ENCODE peak calls at places on chromosome 13, in five cellular contexts. S is HCT116, Y is GM12878, E is K562, W is H1. N is an unnamed sample.

GRCh38 chr13:79491715-79492114 is 10.8 kb downstream of the NDFIP2 start:
- DNase-seq in W (no peak), Y (no peak), S (no peak), E (no peak), N (no peak)

GRCh38 chr13:20424959-20425358 is 100.7 kb downstream of the CRYL1 start:
- DNase-seq in E (no peak), S (no peak), Y (no peak), W (no peak), N (no peak)

GRCh38 chr13:99151516-99151915 is 49.1 kb upstream of the UBAC2 start:
- DNase-seq in E (peak), S (peak), W (no peak), Y (no peak), N (no peak)

GRCh38 chr13:51937320-51938290 is 73.6 kb downstream of the ATP7B start:
- DNase-seq in Y (no peak), W (no peak), E (no peak), S (no peak), N (no peak)

GRCh38 chr13:76425930-76426329 is 460.3 kb downstream of the KCTD12 start:
- DNase-seq in W (no peak), S (no peak), Y (no peak), E (no peak), N (no peak)

GRCh38 chr13:49436890-49437289 is 7.0 kb downstream of the CAB39L start:
- DNase-seq in W (no peak), Y (no peak), S (no peak), E (no peak), N (no peak)

GRCh38 chr13:89066868-89067466 is 1395.8 kb downstream of the SLITRK5 start:
- DNase-seq in E (peak), W (no peak), Y (no peak), S (peak), N (peak)

GRCh38 chr13:43698743-43699142 is 88.0 kb downstream of the ENOX1 start:
- DNase-seq in Y (no peak), S (no peak), W (no peak), E (no peak), N (no peak)

GRCh38 chr13:59300347-59301165 is 863.2 kb downstream of the DIAPH3 start:
- DNase-seq in S (no peak), E (peak), Y (no peak), W (no peak), N (no peak)

GRCh38 chr13:65638572-65639168 is 1591.5 kb downstream of the PCDH9 start:
- DNase-seq in E (peak), S (peak), W (no peak), Y (no peak), N (peak)

GRCh38 chr13:108950333-108951010 is 321.1 kb downstream of the MYO16 start:
- DNase-seq in S (no peak), E (no peak), Y (no peak), W (no peak), N (no peak)

GRCh38 chr13:41315466-41316047 is 4.5 kb downstream of the NAA16 start:
- DNase-seq in E (no peak), Y (no peak), S (no peak), W (no peak), N (no peak)

GRCh38 chr13:22232186-22232585 is 561.3 kb downstream of the FGF9 start:
- DNase-seq in Y (no peak), S (no peak), E (no peak), W (no peak), N (no peak)

GRCh38 chr13:24672141-24673132 is 7.8 kb upstream of the ATP12A start:
- DNase-seq in E (no peak), S (no peak), W (no peak), Y (no peak), N (no peak)

GRCh38 chr13:24670174-24670573 is 10.0 kb upstream of the ATP12A start:
- DNase-seq in S (no peak), Y (no peak), E (no peak), W (no peak), N (no peak)

GRCh38 chr13:24668955-24669354 is 11.3 kb upstream of the ATP12A start:
- DNase-seq in W (no peak), E (no peak), Y (no peak), S (no peak), N (no peak)

GRCh38 chr13:24670927-24671326 is 9.3 kb upstream of the ATP12A start:
- DNase-seq in Y (no peak), W (no peak), E (peak), S (peak), N (peak)

GRCh38 chr13:24671367-24672117 is 8.7 kb upstream of the ATP12A start:
- DNase-seq in S (peak), E (peak), Y (no peak), W (no peak), N (peak)
- TF ChIP-seq SIN3A in S (no peak), E (no peak), Y (no peak), W (no peak), N (no peak)

DNA sequence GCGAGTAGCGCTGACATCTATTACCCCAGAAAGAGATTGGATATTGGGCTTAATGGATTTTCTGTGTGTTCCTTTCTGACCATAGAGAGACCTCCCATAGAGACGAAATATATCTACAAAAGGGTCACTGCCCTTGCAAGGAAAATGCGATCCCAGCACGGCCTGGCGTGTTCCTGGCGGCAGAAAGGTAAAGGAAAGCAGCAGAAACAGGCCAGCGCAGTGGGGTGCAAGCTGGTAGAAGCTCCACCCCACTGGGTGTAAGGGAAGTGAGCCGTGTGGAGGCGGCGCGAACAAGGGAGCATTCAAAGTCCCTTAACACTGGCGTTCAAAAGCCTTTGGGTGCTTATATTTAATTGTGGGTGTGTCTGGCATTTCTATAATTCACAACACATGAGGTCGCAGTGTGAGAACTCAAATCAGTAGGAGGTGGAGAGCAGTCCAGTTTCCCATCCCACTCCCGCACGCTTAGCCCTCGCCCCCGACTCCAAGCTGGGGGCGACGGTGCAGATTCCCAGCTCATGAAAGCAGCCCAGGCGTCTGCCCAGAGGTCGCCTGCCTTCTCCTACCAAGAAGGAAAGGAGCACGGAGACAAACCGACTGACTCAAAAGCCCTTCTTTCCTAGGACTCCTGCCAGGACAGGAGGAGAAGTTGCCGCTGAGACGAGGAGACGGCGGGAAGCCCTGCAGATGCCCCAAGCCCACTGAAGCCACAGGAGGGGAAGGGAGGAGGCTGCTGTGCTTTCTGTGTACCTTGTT is 478.4 kb downstream of the FOXO1 start:
- DNase-seq in W (no peak), E (no peak), S (no peak), Y (no peak), N (no peak)
- TF ChIP-seq SIN3A in W (no peak), E (no peak), S (no peak), Y (no peak), N (no peak)

GRCh38 chr13:103236213-103236612 is 170.0 kb upstream of the SLC10A2 start:
- DNase-seq in S (no peak), Y (no peak), W (no peak), E (no peak), N (no peak)
- TF ChIP-seq SIN3A in S (no peak), Y (no peak), W (no peak), E (no peak), N (no peak)

DNA sequence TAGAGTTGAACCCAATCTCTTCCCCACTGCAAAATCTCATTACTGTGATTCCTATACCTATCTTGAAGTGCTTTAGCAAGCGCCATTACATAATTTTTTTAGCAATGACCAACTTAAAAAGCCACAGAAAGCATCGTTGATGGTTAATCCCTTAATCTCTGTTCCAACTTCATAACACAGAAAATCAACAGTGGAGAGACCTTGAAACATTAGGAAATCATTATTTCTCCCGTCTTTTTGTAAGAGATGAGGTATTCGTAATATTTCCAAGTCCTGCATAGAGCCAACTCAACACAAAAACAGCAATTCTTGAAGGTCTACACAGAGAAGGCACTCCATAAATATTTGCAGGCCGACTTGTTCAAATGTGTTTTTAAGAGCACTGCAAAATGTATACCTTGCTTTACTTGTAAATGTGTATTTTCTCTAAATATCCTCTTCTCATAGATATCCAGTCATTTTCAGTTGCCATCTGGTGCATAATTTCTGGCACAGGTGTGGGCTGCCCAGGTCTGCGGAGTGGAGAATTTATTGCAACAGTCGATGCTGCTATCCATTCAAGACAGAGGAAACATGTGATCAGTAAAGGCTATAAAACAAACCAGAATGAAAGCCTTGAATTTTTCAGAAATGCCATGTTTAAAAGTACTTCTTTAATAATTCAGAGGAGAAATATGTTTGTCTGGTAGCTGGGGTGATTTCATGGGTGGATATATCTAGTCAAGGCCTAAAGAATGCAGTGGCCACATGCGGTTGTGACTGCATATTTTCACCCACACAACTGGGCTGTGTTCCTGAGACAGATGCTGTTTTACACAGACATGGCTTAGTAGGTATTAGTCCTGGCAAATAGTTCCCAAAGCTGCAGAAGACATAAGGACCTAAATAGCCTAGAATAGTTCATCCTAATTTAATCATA is 234.3 kb upstream of the STARD13 start:
- DNase-seq in W (no peak), S (no peak), E (no peak), Y (no peak), N (no peak)
- TF ChIP-seq SIN3A in W (no peak), S (no peak), E (no peak), Y (no peak), N (no peak)

GRCh38 chr13:95207769-95208366 is 93.4 kb downstream of the ABCC4 start:
- DNase-seq in S (no peak), W (no peak), Y (no peak), E (peak), N (peak)

GRCh38 chr13:95216182-95216581 is 85.1 kb downstream of the ABCC4 start:
- DNase-seq in W (no peak), S (no peak), E (no peak), Y (no peak), N (no peak)

GRCh38 chr13:95209109-95209508 is 92.1 kb downstream of the ABCC4 start:
- DNase-seq in Y (no peak), W (no peak), E (peak), S (no peak), N (no peak)

GRCh38 chr13:95217920-95218830 is 83.1 kb downstream of the ABCC4 start:
- DNase-seq in E (no peak), W (no peak), S (no peak), Y (no peak), N (no peak)

DNA sequence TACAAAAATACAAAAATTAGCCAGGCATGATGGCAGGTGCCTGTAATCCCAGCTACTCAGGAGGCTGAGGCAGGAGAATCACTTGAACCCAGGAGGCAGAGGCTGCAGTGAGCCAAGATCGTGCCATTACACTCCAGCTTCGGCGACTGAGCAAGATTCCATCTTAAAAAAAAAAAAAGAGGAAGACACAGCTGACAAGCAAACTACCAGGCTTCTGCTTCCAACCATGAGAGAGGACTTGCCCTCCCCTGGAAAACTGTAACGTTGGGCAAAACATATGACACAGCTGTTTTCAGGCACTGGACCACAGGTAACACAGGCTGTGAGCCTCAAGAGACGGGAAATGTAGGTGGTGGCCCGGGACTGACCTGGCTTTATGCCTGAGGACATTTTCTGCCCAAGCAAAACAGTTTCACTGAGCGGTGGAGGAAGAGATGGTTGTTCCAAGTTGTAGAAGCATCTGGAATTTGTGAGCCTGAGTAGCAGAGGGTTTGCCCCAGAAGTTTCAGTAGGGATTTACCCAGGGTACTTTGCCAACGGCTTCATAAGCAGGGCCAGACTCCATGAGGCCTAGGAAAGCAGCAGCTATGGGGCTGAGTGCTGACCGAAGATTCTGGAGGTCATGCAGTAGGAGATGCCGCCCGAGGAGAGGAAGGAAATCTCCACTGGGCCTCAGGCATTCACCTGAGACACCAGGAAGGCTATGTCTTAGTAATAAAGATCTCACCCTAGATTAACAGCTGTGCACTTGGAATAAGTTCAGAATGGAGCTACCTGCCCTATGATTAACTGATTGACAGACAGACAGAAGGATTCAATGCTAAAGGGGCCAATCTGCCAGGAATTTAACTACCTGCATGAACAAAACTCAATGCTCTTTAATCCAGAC is 88.0 kb downstream of the ABCC4 start:
- DNase-seq in S (no peak), E (no peak), Y (no peak), W (no peak), N (no peak)
- TF ChIP-seq SIN3A in S (no peak), E (no peak), Y (no peak), W (no peak), N (no peak)

GRCh38 chr13:64075543-64076271 is 2660.1 kb upstream of the PCDH20 start:
- DNase-seq in W (no peak), S (no peak), Y (no peak), E (peak), N (no peak)

GRCh38 chr13:64073203-64073602 is 2657.6 kb upstream of the PCDH20 start:
- DNase-seq in E (no peak), S (no peak), Y (no peak), W (no peak), N (no peak)

GRCh38 chr13:64074989-64075474 is 2659.4 kb upstream of the PCDH20 start:
- DNase-seq in Y (no peak), S (no peak), W (no peak), E (peak), N (no peak)

GRCh38 chr13:64078480-64078936 is 2662.9 kb upstream of the PCDH20 start:
- DNase-seq in Y (no peak), W (no peak), S (no peak), E (no peak), N (peak)

DNA sequence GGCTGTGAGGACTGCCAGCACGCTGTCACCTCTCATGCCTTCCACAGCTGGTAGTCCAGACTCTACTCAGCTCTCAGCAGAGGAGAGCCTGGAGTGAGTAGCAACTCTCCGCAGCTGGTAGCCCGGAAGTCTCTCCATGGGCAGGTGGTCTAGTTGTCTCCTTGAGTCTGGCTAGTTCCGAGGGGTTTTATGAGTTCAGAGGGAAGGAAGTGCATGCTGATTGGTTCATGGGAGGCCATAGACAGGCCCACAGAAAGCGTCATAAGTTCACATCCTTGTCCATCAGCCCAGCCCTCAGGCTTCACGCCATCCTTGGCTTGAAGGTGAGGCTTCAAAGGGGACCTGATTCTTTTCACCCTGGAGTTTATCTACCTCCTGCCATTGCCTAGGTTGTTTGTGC is 2662.4 kb upstream of the PCDH20 start:
- DNase-seq in W (no peak), Y (no peak), S (no peak), E (no peak), N (peak)
- TF ChIP-seq SIN3A in W (no peak), Y (no peak), S (no peak), E (no peak), N (no peak)

GRCh38 chr13:30307194-30307965 is at the start of gene KATNAL1:
- DNase-seq in W (peak), S (no peak), E (peak), Y (no peak), N (peak)
- TF ChIP-seq SIN3A in W (peak), S (no peak), E (no peak), Y (no peak), N (peak)

DNA sequence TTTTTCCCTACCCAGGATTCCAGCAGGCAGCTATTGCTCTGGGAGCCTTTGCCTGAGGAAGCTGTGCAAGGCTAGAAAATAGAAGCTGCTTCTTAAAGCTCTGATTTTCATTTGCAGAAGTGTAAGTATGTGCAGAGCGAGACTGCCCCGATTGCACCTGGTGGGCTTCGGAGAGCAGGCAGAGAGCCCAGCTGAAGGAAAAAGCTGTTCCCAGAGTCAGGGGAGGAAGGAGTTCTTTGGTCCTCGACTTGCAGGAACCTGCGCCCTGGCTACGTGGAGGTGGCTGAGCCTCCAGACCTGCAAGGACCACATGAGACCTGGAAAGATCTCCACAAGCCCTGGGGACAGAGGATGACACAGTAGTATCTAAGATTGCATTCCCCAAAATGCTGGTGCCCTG is 235.0 kb upstream of the ARGLU1 start:
- DNase-seq in W (no peak), Y (no peak), S (no peak), E (no peak), N (no peak)
- TF ChIP-seq SIN3A in W (no peak), Y (no peak), S (no peak), E (no peak), N (no peak)